ENCODE peak calls at places on chromosomes 16 and 17, in six cellular contexts. One of them, this sample, is unnamed.

GRCh38 chr16:81738831-81739496 is 40.1 kb upstream of the PLCG2 start:
- DNase-seq in fibroblast of lung: no peak
- DNase-seq in SW480: no peak
- DNase-seq in neural crest cell: no peak
- DNase-seq in activated B cell treated with CpG ODN at 0.5 μM for 24 hours: peak; percentile 78
- DNase-seq in WTC11: no peak
- DNase-seq in this sample: no peak

GRCh38 chr17:1147664-1148063 is 32.1 kb downstream of the ABR start:
- DNase-seq in activated B cell treated with CpG ODN at 0.5 μM for 24 hours: no peak
- DNase-seq in SW480: peak; percentile 84
- DNase-seq in neural crest cell: peak; percentile 56
- DNase-seq in fibroblast of lung: peak; percentile 65
- DNase-seq in WTC11: peak; percentile 83
- DNase-seq in this sample: peak; percentile 27

GRCh38 chr17:80959330-80960036 is 32.2 kb upstream of the CHMP6 start:
- DNase-seq in SW480: no peak
- DNase-seq in WTC11: no peak
- DNase-seq in neural crest cell: no peak
- DNase-seq in activated B cell treated with CpG ODN at 0.5 μM for 24 hours: no peak
- DNase-seq in fibroblast of lung: peak; percentile 86
- DNase-seq in this sample: peak; percentile 89

GRCh38 chr17:2635675-2636074 is 42.2 kb downstream of the PAFAH1B1 start:
- DNase-seq in activated B cell treated with CpG ODN at 0.5 μM for 24 hours: no peak
- DNase-seq in fibroblast of lung: no peak
- DNase-seq in WTC11: no peak
- DNase-seq in neural crest cell: no peak
- DNase-seq in SW480: no peak
- DNase-seq in this sample: peak; percentile 62

GRCh38 chr16:15031179-15031578 is 24.7 kb downstream of the NTAN1 start:
- DNase-seq in fibroblast of lung: no peak
- DNase-seq in WTC11: no peak
- DNase-seq in activated B cell treated with CpG ODN at 0.5 μM for 24 hours: no peak
- DNase-seq in SW480: no peak
- DNase-seq in neural crest cell: no peak
- DNase-seq in this sample: no peak

GRCh38 chr17:14833201-14833773 is 431.8 kb downstream of the PMP22 start:
- DNase-seq in SW480: no peak
- DNase-seq in fibroblast of lung: peak; percentile 12
- DNase-seq in neural crest cell: no peak
- DNase-seq in activated B cell treated with CpG ODN at 0.5 μM for 24 hours: no peak
- DNase-seq in WTC11: no peak
- DNase-seq in this sample: peak; percentile 77

GRCh38 chr16:19555938-19556778 is 655 bp downstream of the VPS35L start:
- DNase-seq in SW480: no peak
- DNase-seq in fibroblast of lung: peak; percentile 30
- DNase-seq in activated B cell treated with CpG ODN at 0.5 μM for 24 hours: peak; percentile 19
- DNase-seq in neural crest cell: peak; percentile 49
- DNase-seq in WTC11: peak; percentile 81
- DNase-seq in this sample: peak; percentile 7

GRCh38 chr16:85134076-85134793 is 22.0 kb upstream of the CIBAR2 start:
- DNase-seq in neural crest cell: no peak
- DNase-seq in WTC11: no peak
- DNase-seq in fibroblast of lung: no peak
- DNase-seq in activated B cell treated with CpG ODN at 0.5 μM for 24 hours: no peak
- DNase-seq in SW480: no peak
- DNase-seq in this sample: no peak

GRCh38 chr17:63542218-63542545 is 8.1 kb upstream of the DCAF7 start:
- DNase-seq in neural crest cell: no peak
- DNase-seq in activated B cell treated with CpG ODN at 0.5 μM for 24 hours: no peak
- DNase-seq in SW480: no peak
- DNase-seq in fibroblast of lung: no peak
- DNase-seq in WTC11: no peak
- DNase-seq in this sample: no peak

GRCh38 chr17:29796652-29797051 is 133.4 kb downstream of the SSH2 start:
- DNase-seq in SW480: no peak
- DNase-seq in activated B cell treated with CpG ODN at 0.5 μM for 24 hours: no peak
- DNase-seq in neural crest cell: no peak
- DNase-seq in WTC11: no peak
- DNase-seq in fibroblast of lung: no peak
- DNase-seq in this sample: no peak

GRCh38 chr17:48552453-48553189 is 7.7 kb upstream of the HOXB2 start:
- DNase-seq in WTC11: no peak
- DNase-seq in SW480: no peak
- DNase-seq in activated B cell treated with CpG ODN at 0.5 μM for 24 hours: no peak
- DNase-seq in neural crest cell: no peak
- DNase-seq in fibroblast of lung: peak; percentile 62
- DNase-seq in this sample: no peak

GRCh38 chr17:49616546-49617205 is 41.0 kb downstream of the NXPH3 start:
- DNase-seq in SW480: no peak
- DNase-seq in activated B cell treated with CpG ODN at 0.5 μM for 24 hours: no peak
- DNase-seq in neural crest cell: no peak
- DNase-seq in fibroblast of lung: peak; percentile 90
- DNase-seq in WTC11: no peak
- DNase-seq in this sample: peak; percentile 95

GRCh38 chr16:90077757-90078593 is 844 bp upstream of the PRDM7 start:
- DNase-seq in activated B cell treated with CpG ODN at 0.5 μM for 24 hours: no peak
- DNase-seq in WTC11: no peak
- DNase-seq in neural crest cell: no peak
- DNase-seq in SW480: peak; percentile 50
- DNase-seq in fibroblast of lung: peak; percentile 42
- DNase-seq in this sample: peak; percentile 8

GRCh38 chr17:50266384-50267073 is 7.7 kb upstream of the TMEM92 start:
- DNase-seq in fibroblast of lung: peak; percentile 92
- DNase-seq in neural crest cell: no peak
- DNase-seq in WTC11: no peak
- DNase-seq in activated B cell treated with CpG ODN at 0.5 μM for 24 hours: peak; percentile 7
- DNase-seq in SW480: peak; percentile 35
- DNase-seq in this sample: peak; percentile 80

GRCh38 chr17:49924116-49924515 is 44.9 kb upstream of the DLX4 start:
- DNase-seq in SW480: no peak
- DNase-seq in activated B cell treated with CpG ODN at 0.5 μM for 24 hours: no peak
- DNase-seq in neural crest cell: no peak
- DNase-seq in fibroblast of lung: no peak
- DNase-seq in WTC11: no peak
- DNase-seq in this sample: no peak

GRCh38 chr17:82930924-82931695 is 91.3 kb upstream of the ZNF750 start:
- DNase-seq in SW480: no peak
- DNase-seq in fibroblast of lung: no peak
- DNase-seq in activated B cell treated with CpG ODN at 0.5 μM for 24 hours: peak; percentile 11
- DNase-seq in neural crest cell: no peak
- DNase-seq in WTC11: peak; percentile 9
- DNase-seq in this sample: no peak

GRCh38 chr17:77741109-77741508 is 217.4 kb upstream of the TNRC6C start:
- DNase-seq in fibroblast of lung: no peak
- DNase-seq in neural crest cell: no peak
- DNase-seq in SW480: no peak
- DNase-seq in WTC11: peak; percentile 79
- DNase-seq in activated B cell treated with CpG ODN at 0.5 μM for 24 hours: no peak
- DNase-seq in this sample: no peak

GRCh38 chr17:72974605-72975232 is 117.8 kb downstream of the SLC39A11 start:
- DNase-seq in fibroblast of lung: no peak
- DNase-seq in activated B cell treated with CpG ODN at 0.5 μM for 24 hours: no peak
- DNase-seq in neural crest cell: no peak
- DNase-seq in WTC11: no peak
- DNase-seq in SW480: no peak
- DNase-seq in this sample: no peak

GRCh38 chr17:71628306-71628705 is 492.5 kb upstream of the SOX9 start:
- DNase-seq in fibroblast of lung: peak; percentile 63
- DNase-seq in WTC11: no peak
- DNase-seq in SW480: no peak
- DNase-seq in activated B cell treated with CpG ODN at 0.5 μM for 24 hours: no peak
- DNase-seq in neural crest cell: no peak
- DNase-seq in this sample: no peak

GRCh38 chr17:77089118-77089477 is 51.7 kb upstream of the SEC14L1 start:
- DNase-seq in neural crest cell: no peak
- DNase-seq in activated B cell treated with CpG ODN at 0.5 μM for 24 hours: no peak
- DNase-seq in SW480: peak; percentile 33
- DNase-seq in fibroblast of lung: no peak
- DNase-seq in WTC11: no peak
- DNase-seq in this sample: no peak

GRCh38 chr16:2770057-2770780 is 6.9 kb downstream of the ELOB start:
- DNase-seq in neural crest cell: no peak
- DNase-seq in activated B cell treated with CpG ODN at 0.5 μM for 24 hours: no peak
- DNase-seq in fibroblast of lung: no peak
- DNase-seq in WTC11: no peak
- DNase-seq in SW480: peak; percentile 55
- DNase-seq in this sample: no peak

GRCh38 chr16:67428146-67428731 is 2.7 kb upstream of the HSD11B2 start:
- DNase-seq in fibroblast of lung: peak; percentile 27
- DNase-seq in activated B cell treated with CpG ODN at 0.5 μM for 24 hours: peak; percentile 51
- DNase-seq in SW480: peak; percentile 66
- DNase-seq in WTC11: peak; percentile 91
- DNase-seq in neural crest cell: peak; percentile 66
- DNase-seq in this sample: no peak

GRCh38 chr16:23848958-23849357 is 13.2 kb downstream of the PRKCB start:
- DNase-seq in fibroblast of lung: no peak
- DNase-seq in neural crest cell: no peak
- DNase-seq in activated B cell treated with CpG ODN at 0.5 μM for 24 hours: no peak
- DNase-seq in WTC11: no peak
- DNase-seq in SW480: no peak
- DNase-seq in this sample: no peak

GRCh38 chr17:57811633-57812280 is 38.1 kb downstream of the MRPS23 start:
- DNase-seq in SW480: no peak
- DNase-seq in fibroblast of lung: no peak
- DNase-seq in neural crest cell: no peak
- DNase-seq in WTC11: no peak
- DNase-seq in activated B cell treated with CpG ODN at 0.5 μM for 24 hours: no peak
- DNase-seq in this sample: no peak

This sample was measured in fibroblast of gingiva.